ENCODE peak calls at places on chromosomes 2 and 18, in six cellular contexts. One of them, this sample, is unnamed. For H3K4me1, the result is how much of the 10 kb centered on the place peaks cover.

GRCh38 chr2:64753384-64753783 is 99.7 kb upstream of the SERTAD2 start:
- DNase-seq in left lung: no peak
- DNase-seq in Karpas-422: no peak
- DNase-seq in GM23338: no peak
- DNase-seq in transverse colon: no peak
- DNase-seq in neural progenitor cell: no peak
- DNase-seq in this sample: no peak

GRCh38 chr2:105102963-105103421 is 65.1 kb downstream of the MRPS9 start:
- DNase-seq in left lung: no peak
- DNase-seq in Karpas-422: no peak
- DNase-seq in GM23338: peak
- DNase-seq in transverse colon: no peak
- DNase-seq in neural progenitor cell: peak
- DNase-seq in this sample: no peak

GRCh38 chr2:215660687-215661086 is 224.8 kb upstream of the FN1 start:
- DNase-seq in left lung: no peak
- DNase-seq in Karpas-422: no peak
- DNase-seq in GM23338: no peak
- DNase-seq in transverse colon: no peak
- DNase-seq in neural progenitor cell: no peak
- DNase-seq in this sample: no peak

GRCh38 chr2:97718051-97718882 is 4.9 kb downstream of the ZAP70 start:
- DNase-seq in left lung: no peak
- DNase-seq in Karpas-422: peak
- DNase-seq in GM23338: no peak
- DNase-seq in transverse colon: peak
- DNase-seq in neural progenitor cell: no peak
- DNase-seq in this sample: no peak

GRCh38 chr2:135167273-135167672 is 115.2 kb downstream of the RAB3GAP1 start:
- DNase-seq in left lung: no peak
- DNase-seq in Karpas-422: no peak
- DNase-seq in GM23338: no peak
- DNase-seq in transverse colon: no peak
- DNase-seq in neural progenitor cell: no peak
- DNase-seq in this sample: no peak

GRCh38 chr2:147711031-147711430 is 133.8 kb upstream of the ACVR2A start:
- DNase-seq in left lung: no peak
- DNase-seq in Karpas-422: no peak
- DNase-seq in GM23338: no peak
- DNase-seq in transverse colon: no peak
- DNase-seq in neural progenitor cell: no peak
- DNase-seq in this sample: no peak

GRCh38 chr2:239234151-239234825 is 166.5 kb downstream of the HDAC4 start:
- DNase-seq in left lung: no peak
- DNase-seq in Karpas-422: no peak
- DNase-seq in GM23338: no peak
- DNase-seq in transverse colon: no peak
- DNase-seq in neural progenitor cell: no peak
- DNase-seq in this sample: no peak

GRCh38 chr2:225122582-225123486 is 80.6 kb upstream of the DOCK10 start:
- DNase-seq in left lung: no peak
- DNase-seq in Karpas-422: peak
- DNase-seq in GM23338: peak
- DNase-seq in transverse colon: no peak
- DNase-seq in neural progenitor cell: peak
- DNase-seq in this sample: no peak

GRCh38 chr2:27086722-27087446 is at the start of gene KHK:
- DNase-seq in left lung: peak
- DNase-seq in Karpas-422: no peak
- DNase-seq in GM23338: peak
- DNase-seq in transverse colon: peak
- DNase-seq in neural progenitor cell: peak
- DNase-seq in this sample: no peak

GRCh38 chr2:233062946-233063268 is 2.8 kb downstream of the INPP5D start:
- DNase-seq in left lung: no peak
- DNase-seq in Karpas-422: no peak
- DNase-seq in GM23338: no peak
- DNase-seq in transverse colon: no peak
- DNase-seq in neural progenitor cell: no peak
- DNase-seq in this sample: no peak

GRCh38 chr18:621181-621580 is 24.4 kb downstream of the CLUL1 start:
- DNase-seq in left lung: no peak
- DNase-seq in Karpas-422: no peak
- DNase-seq in GM23338: no peak
- DNase-seq in transverse colon: no peak
- DNase-seq in neural progenitor cell: peak
- DNase-seq in this sample: no peak

GRCh38 chr2:65731476-65731875 is 299.1 kb upstream of the SPRED2 start:
- DNase-seq in left lung: no peak
- DNase-seq in Karpas-422: no peak
- DNase-seq in GM23338: peak
- DNase-seq in transverse colon: no peak
- DNase-seq in neural progenitor cell: no peak
- DNase-seq in this sample: no peak

GRCh38 chr2:10775831-10776230 is 36.8 kb downstream of the PDIA6 start:
- DNase-seq in left lung: no peak
- DNase-seq in Karpas-422: no peak
- DNase-seq in GM23338: no peak
- DNase-seq in transverse colon: no peak
- DNase-seq in neural progenitor cell: no peak
- DNase-seq in this sample: no peak

GRCh38 chr2:10778724-10779115 is 33.9 kb downstream of the PDIA6 start:
- DNase-seq in left lung: no peak
- DNase-seq in Karpas-422: no peak
- DNase-seq in GM23338: no peak
- DNase-seq in transverse colon: no peak
- DNase-seq in neural progenitor cell: no peak
- DNase-seq in this sample: no peak

GRCh38 chr2:10776231-10776977 is 36.2 kb downstream of the PDIA6 start:
- DNase-seq in left lung: no peak
- DNase-seq in Karpas-422: no peak
- DNase-seq in GM23338: no peak
- DNase-seq in transverse colon: no peak
- DNase-seq in neural progenitor cell: no peak
- DNase-seq in this sample: no peak

GRCh38 chr2:10777842-10778723 is 34.5 kb downstream of the PDIA6 start:
- DNase-seq in left lung: no peak
- DNase-seq in Karpas-422: no peak
- DNase-seq in GM23338: no peak
- DNase-seq in transverse colon: no peak
- DNase-seq in neural progenitor cell: no peak
- DNase-seq in this sample: no peak

GRCh38 chr2:10777111-10777841 is 35.3 kb downstream of the PDIA6 start:
- DNase-seq in left lung: no peak
- DNase-seq in Karpas-422: no peak
- DNase-seq in GM23338: no peak
- DNase-seq in transverse colon: no peak
- DNase-seq in neural progenitor cell: no peak
- DNase-seq in this sample: no peak
- H3K27ac ChIP-seq in left lung: no peak
- H3K27ac ChIP-seq in Karpas-422: no peak
- H3K27ac ChIP-seq in GM23338: peak
- H3K27ac ChIP-seq in transverse colon: no peak
- H3K27ac ChIP-seq in neural progenitor cell: no peak
- H3K27ac ChIP-seq in this sample: no peak

GRCh38 chr2:68762665-68763064 is 28.1 kb downstream of the ARHGAP25 start:
- DNase-seq in left lung: no peak
- DNase-seq in Karpas-422: peak
- DNase-seq in GM23338: no peak
- DNase-seq in transverse colon: no peak
- DNase-seq in neural progenitor cell: no peak
- DNase-seq in this sample: no peak
- H3K4me3 ChIP-seq in left lung: no peak
- H3K4me3 ChIP-seq in Karpas-422: peak
- H3K4me3 ChIP-seq in GM23338: no peak
- H3K4me3 ChIP-seq in transverse colon: no peak
- H3K4me3 ChIP-seq in neural progenitor cell: no peak
- H3K4me3 ChIP-seq in this sample: no peak

DNA sequence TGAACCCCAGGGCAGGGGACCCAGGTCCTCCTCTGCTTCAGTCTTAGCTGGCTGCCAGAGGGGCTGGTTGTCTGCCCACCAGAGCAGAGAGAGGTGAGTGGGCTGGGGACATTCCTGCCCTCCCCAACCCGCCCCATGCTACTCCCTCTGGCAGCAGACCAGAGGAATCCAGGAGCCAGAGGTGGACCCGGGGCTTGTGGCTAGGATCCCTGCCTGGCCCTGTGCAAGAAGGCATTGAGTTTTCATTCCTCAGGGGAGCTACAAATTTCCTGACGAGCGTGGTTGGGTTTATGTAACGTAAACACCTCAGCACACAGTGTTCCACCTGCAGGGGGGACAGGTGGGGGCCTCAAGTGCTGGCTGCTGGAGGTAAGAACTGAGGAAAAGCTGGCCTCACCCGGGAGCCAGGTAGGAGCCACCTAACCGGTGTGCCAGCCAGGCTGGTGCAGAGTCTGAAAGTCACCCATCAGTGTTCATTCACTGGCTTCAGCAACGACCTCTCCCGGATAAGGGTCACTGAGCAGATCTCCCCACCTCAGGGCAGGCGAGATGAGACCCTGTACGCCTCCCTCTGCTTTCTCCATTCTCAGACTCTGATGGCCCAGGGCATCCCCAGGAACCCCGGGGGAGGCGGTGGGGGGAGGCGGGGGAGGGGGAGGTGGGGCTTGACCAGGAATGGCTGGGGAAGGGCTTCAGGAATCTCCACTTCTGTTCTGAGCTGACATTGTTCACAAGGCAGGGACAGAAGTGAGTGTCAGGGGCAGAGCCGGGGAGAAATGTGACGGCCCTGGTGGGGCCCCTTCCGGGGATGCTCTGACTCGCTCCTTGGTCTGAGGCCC is 246.9 kb downstream of the DYSF start:
- DNase-seq in left lung: peak
- DNase-seq in Karpas-422: no peak
- DNase-seq in GM23338: no peak
- DNase-seq in transverse colon: no peak
- DNase-seq in neural progenitor cell: peak
- DNase-seq in this sample: no peak
- H3K4me1 ChIP-seq in left lung: under half
- H3K4me1 ChIP-seq in Karpas-422: under half
- H3K4me1 ChIP-seq in GM23338: under half
- H3K4me1 ChIP-seq in transverse colon: under half
- H3K4me1 ChIP-seq in neural progenitor cell: under half
- H3K4me1 ChIP-seq in this sample: under half

GRCh38 chr2:20074901-20075300 is 23.5 kb upstream of the LAPTM4A start:
- DNase-seq in left lung: no peak
- DNase-seq in Karpas-422: no peak
- DNase-seq in GM23338: no peak
- DNase-seq in transverse colon: no peak
- DNase-seq in neural progenitor cell: no peak
- DNase-seq in this sample: no peak
- H3K27ac ChIP-seq in left lung: no peak
- H3K27ac ChIP-seq in Karpas-422: no peak
- H3K27ac ChIP-seq in GM23338: no peak
- H3K27ac ChIP-seq in transverse colon: no peak
- H3K27ac ChIP-seq in neural progenitor cell: no peak
- H3K27ac ChIP-seq in this sample: no peak

DNA sequence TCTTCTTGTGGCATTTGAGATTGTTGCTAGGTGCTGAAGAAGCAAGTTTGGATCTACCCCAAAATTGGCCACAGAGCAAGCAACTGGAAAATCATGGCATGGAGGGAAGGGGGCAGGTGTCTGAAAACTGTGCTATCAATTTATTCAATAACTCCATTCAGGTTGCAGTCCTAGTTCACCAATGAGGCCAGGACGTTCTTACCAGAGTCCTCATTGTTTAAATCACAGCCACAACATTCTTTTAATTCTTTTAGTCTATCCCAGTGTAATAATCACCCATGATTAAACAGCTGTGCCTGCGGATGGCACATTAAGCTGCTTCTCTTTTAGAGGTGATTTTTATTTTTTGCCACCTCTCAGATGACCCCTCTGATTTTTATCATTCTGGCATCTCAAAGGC is 103.5 kb downstream of the ANKRD44 start:
- DNase-seq in left lung: no peak
- DNase-seq in Karpas-422: no peak
- DNase-seq in GM23338: no peak
- DNase-seq in transverse colon: no peak
- DNase-seq in neural progenitor cell: peak
- DNase-seq in this sample: no peak
- H3K4me3 ChIP-seq in left lung: no peak
- H3K4me3 ChIP-seq in Karpas-422: no peak
- H3K4me3 ChIP-seq in GM23338: no peak
- H3K4me3 ChIP-seq in transverse colon: no peak
- H3K4me3 ChIP-seq in neural progenitor cell: no peak
- H3K4me3 ChIP-seq in this sample: no peak

GRCh38 chr2:240583774-240584173 is 2.8 kb upstream of the CAPN10 start:
- DNase-seq in left lung: no peak
- DNase-seq in Karpas-422: no peak
- DNase-seq in GM23338: no peak
- DNase-seq in transverse colon: no peak
- DNase-seq in neural progenitor cell: no peak
- DNase-seq in this sample: no peak

GRCh38 chr2:240582781-240583180 is 3.8 kb upstream of the CAPN10 start:
- DNase-seq in left lung: no peak
- DNase-seq in Karpas-422: no peak
- DNase-seq in GM23338: no peak
- DNase-seq in transverse colon: no peak
- DNase-seq in neural progenitor cell: no peak
- DNase-seq in this sample: no peak

GRCh38 chr2:240579071-240579762 is 7.3 kb upstream of the CAPN10 start:
- DNase-seq in left lung: no peak
- DNase-seq in Karpas-422: no peak
- DNase-seq in GM23338: no peak
- DNase-seq in transverse colon: no peak
- DNase-seq in neural progenitor cell: no peak
- DNase-seq in this sample: no peak

GRCh38 chr2:240579771-240580614 is 6.5 kb upstream of the CAPN10 start:
- DNase-seq in left lung: peak
- DNase-seq in Karpas-422: peak
- DNase-seq in GM23338: peak
- DNase-seq in transverse colon: peak
- DNase-seq in neural progenitor cell: peak
- DNase-seq in this sample: no peak

DNA sequence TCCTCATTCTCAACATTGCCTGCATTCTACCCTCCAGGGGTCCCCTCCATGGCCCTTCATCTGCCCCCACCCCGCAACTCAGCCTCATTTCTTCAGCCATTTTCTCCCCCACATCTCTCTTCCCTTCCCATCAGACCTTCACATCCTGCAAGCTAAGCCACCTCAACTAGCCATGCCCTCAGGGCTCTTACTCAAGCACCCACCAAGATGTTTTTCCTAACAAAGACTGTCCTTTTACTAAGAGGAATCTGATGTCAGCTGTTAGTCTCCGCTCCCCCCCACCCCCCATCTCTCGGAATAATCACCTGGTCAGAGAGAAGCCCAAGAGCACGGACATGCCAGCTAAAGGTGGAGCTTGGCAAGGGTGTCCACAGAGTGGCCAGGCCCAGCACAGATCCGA is 4.7 kb upstream of the CAPN10 start:
- DNase-seq in left lung: no peak
- DNase-seq in Karpas-422: no peak
- DNase-seq in GM23338: no peak
- DNase-seq in transverse colon: no peak
- DNase-seq in neural progenitor cell: no peak
- DNase-seq in this sample: no peak
- H3K4me1 ChIP-seq in left lung: under half
- H3K4me1 ChIP-seq in Karpas-422: half or more
- H3K4me1 ChIP-seq in GM23338: under half
- H3K4me1 ChIP-seq in transverse colon: under half
- H3K4me1 ChIP-seq in neural progenitor cell: under half
- H3K4me1 ChIP-seq in this sample: under half